ENCODE peak calls at places on chromosomes 12 and 14, in nine cellular contexts. One of them, this sample, is unnamed.

GRCh38 chr12:121793501-121793835 is at the start of gene RHOF:
- DNase-seq in right lobe of liver: peak; percentile 76
- DNase-seq in A549: no peak
- DNase-seq in kidney epithelial cell: no peak
- DNase-seq in fibroblast of pulmonary artery: no peak
- DNase-seq in heart right ventricle: peak; percentile 64
- DNase-seq in fibroblast of mammary gland: no peak
- DNase-seq in ovary: peak; percentile 68
- DNase-seq in CD8-positive, alpha-beta T cell: peak; percentile 78
- DNase-seq in this sample: no peak

GRCh38 chr12:82655751-82656150 is 31.0 kb upstream of the TMTC2 start:
- DNase-seq in right lobe of liver: no peak
- DNase-seq in A549: no peak
- DNase-seq in kidney epithelial cell: no peak
- DNase-seq in fibroblast of pulmonary artery: no peak
- DNase-seq in heart right ventricle: no peak
- DNase-seq in fibroblast of mammary gland: no peak
- DNase-seq in ovary: no peak
- DNase-seq in CD8-positive, alpha-beta T cell: no peak
- DNase-seq in this sample: no peak

GRCh38 chr12:76266797-76267196 is 81.4 kb downstream of the BBS10 start:
- DNase-seq in right lobe of liver: no peak
- DNase-seq in A549: peak; percentile 6
- DNase-seq in kidney epithelial cell: peak; percentile 75
- DNase-seq in fibroblast of pulmonary artery: peak; percentile 70
- DNase-seq in heart right ventricle: no peak
- DNase-seq in fibroblast of mammary gland: peak; percentile 95
- DNase-seq in ovary: no peak
- DNase-seq in CD8-positive, alpha-beta T cell: no peak
- DNase-seq in this sample: peak; percentile 52

GRCh38 chr12:89324437-89324836 is 27.9 kb downstream of the DUSP6 start:
- DNase-seq in right lobe of liver: no peak
- DNase-seq in A549: no peak
- DNase-seq in kidney epithelial cell: no peak
- DNase-seq in fibroblast of pulmonary artery: no peak
- DNase-seq in heart right ventricle: no peak
- DNase-seq in fibroblast of mammary gland: no peak
- DNase-seq in ovary: no peak
- DNase-seq in CD8-positive, alpha-beta T cell: no peak
- DNase-seq in this sample: no peak

GRCh38 chr12:26773313-26774104 is 59.5 kb downstream of the ITPR2 start:
- DNase-seq in right lobe of liver: no peak
- DNase-seq in A549: no peak
- DNase-seq in kidney epithelial cell: no peak
- DNase-seq in fibroblast of pulmonary artery: no peak
- DNase-seq in heart right ventricle: no peak
- DNase-seq in fibroblast of mammary gland: no peak
- DNase-seq in ovary: no peak
- DNase-seq in CD8-positive, alpha-beta T cell: no peak
- DNase-seq in this sample: no peak

GRCh38 chr14:91361236-91361811 is 56.3 kb downstream of the CCDC88C start:
- DNase-seq in right lobe of liver: no peak
- DNase-seq in A549: no peak
- DNase-seq in kidney epithelial cell: no peak
- DNase-seq in fibroblast of pulmonary artery: peak; percentile 76
- DNase-seq in heart right ventricle: no peak
- DNase-seq in fibroblast of mammary gland: peak; percentile 61
- DNase-seq in ovary: no peak
- DNase-seq in CD8-positive, alpha-beta T cell: no peak
- DNase-seq in this sample: no peak

GRCh38 chr12:69527506-69528272 is 57.5 kb downstream of the FRS2 start:
- DNase-seq in right lobe of liver: no peak
- DNase-seq in A549: no peak
- DNase-seq in kidney epithelial cell: peak; percentile 61
- DNase-seq in fibroblast of pulmonary artery: peak; percentile 80
- DNase-seq in heart right ventricle: no peak
- DNase-seq in fibroblast of mammary gland: peak; percentile 78
- DNase-seq in ovary: no peak
- DNase-seq in CD8-positive, alpha-beta T cell: no peak
- DNase-seq in this sample: no peak

GRCh38 chr14:52175982-52176502 is 91.5 kb upstream of the PTGDR start:
- DNase-seq in right lobe of liver: no peak
- DNase-seq in A549: no peak
- DNase-seq in kidney epithelial cell: no peak
- DNase-seq in fibroblast of pulmonary artery: no peak
- DNase-seq in heart right ventricle: no peak
- DNase-seq in fibroblast of mammary gland: no peak
- DNase-seq in ovary: no peak
- DNase-seq in CD8-positive, alpha-beta T cell: peak; percentile 73
- DNase-seq in this sample: no peak

GRCh38 chr12:119652665-119653064 is 15.3 kb upstream of the PRKAB1 start:
- DNase-seq in right lobe of liver: no peak
- DNase-seq in A549: no peak
- DNase-seq in kidney epithelial cell: no peak
- DNase-seq in fibroblast of pulmonary artery: no peak
- DNase-seq in heart right ventricle: no peak
- DNase-seq in fibroblast of mammary gland: no peak
- DNase-seq in ovary: no peak
- DNase-seq in CD8-positive, alpha-beta T cell: no peak
- DNase-seq in this sample: no peak

GRCh38 chr14:89957791-89958190 is 2.1 kb downstream of the TDP1 start:
- DNase-seq in right lobe of liver: no peak
- DNase-seq in A549: no peak
- DNase-seq in kidney epithelial cell: no peak
- DNase-seq in fibroblast of pulmonary artery: no peak
- DNase-seq in heart right ventricle: no peak
- DNase-seq in fibroblast of mammary gland: peak; percentile 15
- DNase-seq in ovary: no peak
- DNase-seq in CD8-positive, alpha-beta T cell: no peak
- DNase-seq in this sample: no peak

GRCh38 chr12:110937104-110937641 is 16.8 kb upstream of the MYL2 start:
- DNase-seq in right lobe of liver: peak; percentile 63
- DNase-seq in A549: peak; percentile 65
- DNase-seq in kidney epithelial cell: no peak
- DNase-seq in fibroblast of pulmonary artery: peak; percentile 53
- DNase-seq in heart right ventricle: peak; percentile 67
- DNase-seq in fibroblast of mammary gland: peak; percentile 39
- DNase-seq in ovary: peak; percentile 51
- DNase-seq in CD8-positive, alpha-beta T cell: peak; percentile 76
- DNase-seq in this sample: peak; percentile 12

GRCh38 chr14:99040711-99041110 is 231.3 kb downstream of the BCL11B start:
- DNase-seq in right lobe of liver: no peak
- DNase-seq in A549: no peak
- DNase-seq in kidney epithelial cell: no peak
- DNase-seq in fibroblast of pulmonary artery: no peak
- DNase-seq in heart right ventricle: no peak
- DNase-seq in fibroblast of mammary gland: no peak
- DNase-seq in ovary: no peak
- DNase-seq in CD8-positive, alpha-beta T cell: no peak
- DNase-seq in this sample: no peak

GRCh38 chr12:102144221-102144620 is 24.2 kb downstream of the PARPBP start:
- DNase-seq in right lobe of liver: no peak
- DNase-seq in A549: no peak
- DNase-seq in kidney epithelial cell: no peak
- DNase-seq in fibroblast of pulmonary artery: no peak
- DNase-seq in heart right ventricle: no peak
- DNase-seq in fibroblast of mammary gland: no peak
- DNase-seq in ovary: no peak
- DNase-seq in CD8-positive, alpha-beta T cell: no peak
- DNase-seq in this sample: no peak
- TF ChIP-seq CTCF in right lobe of liver: no peak
- TF ChIP-seq CTCF in A549: no peak
- TF ChIP-seq CTCF in kidney epithelial cell: no peak
- TF ChIP-seq CTCF in fibroblast of pulmonary artery: no peak
- TF ChIP-seq CTCF in heart right ventricle: no peak
- TF ChIP-seq CTCF in fibroblast of mammary gland: no peak
- TF ChIP-seq CTCF in ovary: no peak
- TF ChIP-seq CTCF in CD8-positive, alpha-beta T cell: no peak
- TF ChIP-seq CTCF in this sample: no peak

GRCh38 chr14:70664698-70665447 is 23.2 kb downstream of the TTC9 start:
- DNase-seq in right lobe of liver: no peak
- DNase-seq in A549: no peak
- DNase-seq in kidney epithelial cell: no peak
- DNase-seq in fibroblast of pulmonary artery: no peak
- DNase-seq in heart right ventricle: no peak
- DNase-seq in fibroblast of mammary gland: no peak
- DNase-seq in ovary: no peak
- DNase-seq in CD8-positive, alpha-beta T cell: no peak
- DNase-seq in this sample: no peak
- H3K4me3 ChIP-seq in right lobe of liver: no peak overlapping the region
- H3K4me3 ChIP-seq in A549: no peak overlapping the region
- H3K4me3 ChIP-seq in kidney epithelial cell: no peak overlapping the region
- H3K4me3 ChIP-seq in fibroblast of pulmonary artery: no peak overlapping the region
- H3K4me3 ChIP-seq in heart right ventricle: no peak overlapping the region
- H3K4me3 ChIP-seq in fibroblast of mammary gland: no peak overlapping the region
- H3K4me3 ChIP-seq in ovary: no peak overlapping the region
- H3K4me3 ChIP-seq in CD8-positive, alpha-beta T cell: no peak overlapping the region
- H3K4me3 ChIP-seq in this sample: no peak overlapping the region

DNA sequence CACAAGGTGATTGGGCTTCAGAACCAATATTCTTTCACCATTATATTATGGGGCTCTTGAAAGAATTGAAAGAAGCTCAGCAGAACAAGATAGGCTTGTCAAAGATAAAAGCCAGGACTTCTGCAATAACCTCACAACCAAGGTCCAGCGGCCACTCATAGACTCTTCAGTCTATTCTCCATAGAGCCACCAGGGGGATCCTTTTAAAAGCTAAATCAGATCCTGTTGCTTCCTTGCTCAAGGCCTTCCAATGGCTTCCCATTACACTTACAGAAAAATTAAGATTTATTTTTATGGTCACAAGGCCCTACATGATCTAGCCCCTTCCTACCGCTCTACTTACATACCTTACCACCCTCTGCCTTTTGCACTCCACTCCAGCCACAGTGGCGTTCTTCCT is 169.6 kb downstream of the C12orf42 start:
- DNase-seq in right lobe of liver: no peak
- DNase-seq in A549: peak; percentile 39
- DNase-seq in kidney epithelial cell: no peak
- DNase-seq in fibroblast of pulmonary artery: no peak
- DNase-seq in heart right ventricle: no peak
- DNase-seq in fibroblast of mammary gland: no peak
- DNase-seq in ovary: no peak
- DNase-seq in CD8-positive, alpha-beta T cell: no peak
- DNase-seq in this sample: no peak
- TF ChIP-seq CTCF in right lobe of liver: peak; percentile 28
- TF ChIP-seq CTCF in A549: peak; percentile 13
- TF ChIP-seq CTCF in kidney epithelial cell: peak; percentile 25
- TF ChIP-seq CTCF in fibroblast of pulmonary artery: no peak
- TF ChIP-seq CTCF in heart right ventricle: peak; percentile 16
- TF ChIP-seq CTCF in fibroblast of mammary gland: no peak
- TF ChIP-seq CTCF in ovary: no peak
- TF ChIP-seq CTCF in CD8-positive, alpha-beta T cell: no peak
- TF ChIP-seq CTCF in this sample: peak; percentile 9

GRCh38 chr12:96196781-96197180 is 2.6 kb downstream of the ELK3 start:
- DNase-seq in right lobe of liver: no peak
- DNase-seq in A549: peak; percentile 29
- DNase-seq in kidney epithelial cell: no peak
- DNase-seq in fibroblast of pulmonary artery: no peak
- DNase-seq in heart right ventricle: no peak
- DNase-seq in fibroblast of mammary gland: peak; percentile 90
- DNase-seq in ovary: no peak
- DNase-seq in CD8-positive, alpha-beta T cell: no peak
- DNase-seq in this sample: no peak
- H3K4me3 ChIP-seq in right lobe of liver: no peak overlapping the region
- H3K4me3 ChIP-seq in A549: peak overlapping the region; percentile 93
- H3K4me3 ChIP-seq in kidney epithelial cell: peak overlapping the region; percentile 97
- H3K4me3 ChIP-seq in fibroblast of pulmonary artery: peak overlapping the region; percentile 94
- H3K4me3 ChIP-seq in heart right ventricle: peak overlapping the region; percentile 82
- H3K4me3 ChIP-seq in fibroblast of mammary gland: peak overlapping the region; percentile 65
- H3K4me3 ChIP-seq in ovary: no peak overlapping the region
- H3K4me3 ChIP-seq in CD8-positive, alpha-beta T cell: no peak overlapping the region
- H3K4me3 ChIP-seq in this sample: peak overlapping the region; percentile 92

GRCh38 chr14:64968651-64969050 is 3.5 kb downstream of the RAB15 start:
- DNase-seq in right lobe of liver: no peak
- DNase-seq in A549: no peak
- DNase-seq in kidney epithelial cell: no peak
- DNase-seq in fibroblast of pulmonary artery: no peak
- DNase-seq in heart right ventricle: no peak
- DNase-seq in fibroblast of mammary gland: no peak
- DNase-seq in ovary: no peak
- DNase-seq in CD8-positive, alpha-beta T cell: no peak
- DNase-seq in this sample: no peak
- TF ChIP-seq CTCF in right lobe of liver: no peak
- TF ChIP-seq CTCF in A549: no peak
- TF ChIP-seq CTCF in kidney epithelial cell: no peak
- TF ChIP-seq CTCF in fibroblast of pulmonary artery: no peak
- TF ChIP-seq CTCF in heart right ventricle: no peak
- TF ChIP-seq CTCF in fibroblast of mammary gland: no peak
- TF ChIP-seq CTCF in ovary: no peak
- TF ChIP-seq CTCF in CD8-positive, alpha-beta T cell: no peak
- TF ChIP-seq CTCF in this sample: no peak

DNA sequence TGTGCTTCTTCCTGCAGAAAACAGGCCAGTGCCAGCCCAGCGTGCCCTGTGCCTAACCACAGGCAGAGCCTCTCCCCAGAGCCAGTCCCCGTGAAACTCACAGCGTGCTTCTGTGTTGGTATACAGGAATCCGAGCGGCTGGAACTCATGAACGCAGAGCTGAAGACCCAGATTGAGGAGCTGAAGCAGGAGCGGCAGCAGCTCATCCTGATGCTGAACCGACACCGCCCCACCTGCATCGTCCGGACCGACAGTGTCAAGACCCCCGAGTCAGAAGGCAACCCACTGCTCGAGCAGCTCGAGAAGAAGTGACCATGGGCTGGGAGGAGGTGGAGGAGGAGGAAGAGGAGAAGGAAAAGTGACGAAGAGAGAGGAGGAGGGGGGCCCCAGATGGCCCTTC is 41.3 kb downstream of the JDP2 start:
- DNase-seq in right lobe of liver: no peak
- DNase-seq in A549: no peak
- DNase-seq in kidney epithelial cell: no peak
- DNase-seq in fibroblast of pulmonary artery: no peak
- DNase-seq in heart right ventricle: no peak
- DNase-seq in fibroblast of mammary gland: no peak
- DNase-seq in ovary: no peak
- DNase-seq in CD8-positive, alpha-beta T cell: no peak
- DNase-seq in this sample: no peak
- H3K4me3 ChIP-seq in right lobe of liver: no peak overlapping the region
- H3K4me3 ChIP-seq in A549: no peak overlapping the region
- H3K4me3 ChIP-seq in kidney epithelial cell: no peak overlapping the region
- H3K4me3 ChIP-seq in fibroblast of pulmonary artery: no peak overlapping the region
- H3K4me3 ChIP-seq in heart right ventricle: no peak overlapping the region
- H3K4me3 ChIP-seq in fibroblast of mammary gland: no peak overlapping the region
- H3K4me3 ChIP-seq in ovary: no peak overlapping the region
- H3K4me3 ChIP-seq in CD8-positive, alpha-beta T cell: no peak overlapping the region
- H3K4me3 ChIP-seq in this sample: no peak overlapping the region

This sample was measured in HFF-Myc.